ENCODE peak calls at places on chromosomes 3 and 15, in eight cellular contexts. K, T, U, S, P, G, B and N are unnamed samples.

GRCh38 chr15:68431792-68432401 is at the start of gene ITGA11:
- DNase-seq in K (peak; percentile 72), P (no peak), G (no peak), B (peak; percentile 87), U (no peak), S (peak; percentile 68), T (peak; percentile 92), N (peak; percentile 87)

GRCh38 chr3:65107174-65107573 is 419.4 kb upstream of the ADAMTS9 start:
- DNase-seq in B (peak; percentile 20), T (no peak), K (no peak), G (no peak), S (no peak), P (no peak), U (no peak), N (no peak)

GRCh38 chr15:77094397-77095030 is 23.6 kb upstream of the TSPAN3 start:
- DNase-seq in G (no peak), T (no peak), B (no peak), K (no peak), S (no peak), U (no peak), P (no peak), N (no peak)

GRCh38 chr15:79811406-79812405 is 85.1 kb downstream of the MTHFS start:
- DNase-seq in B (peak; percentile 78), P (no peak), G (no peak), K (peak; percentile 65), T (no peak), S (peak; percentile 93), U (no peak), N (peak; percentile 83)

GRCh38 chr3:56254835-56255234 is 213.4 kb downstream of the ERC2 start:
- DNase-seq in T (no peak), P (no peak), B (peak; percentile 18), K (no peak), S (no peak), G (no peak), U (no peak), N (no peak)

GRCh38 chr3:142888484-142889262 is at the start of gene PCOLCE2:
- DNase-seq in U (no peak), G (peak; percentile 27), B (peak; percentile 71), T (peak; percentile 91), K (peak; percentile 55), S (peak; percentile 13), P (peak; percentile 9), N (peak; percentile 61)

GRCh38 chr15:80925597-80926059 is 64.0 kb downstream of the MESD start:
- DNase-seq in K (no peak), U (no peak), G (no peak), P (no peak), T (no peak), S (no peak), B (no peak), N (no peak)

GRCh38 chr15:81531141-81531592 is 157.2 kb upstream of the TMC3 start:
- DNase-seq in T (no peak), P (no peak), K (no peak), U (no peak), B (no peak), G (no peak), S (peak; percentile 4), N (no peak)

GRCh38 chr15:51062736-51063135 is 32.0 kb downstream of the TNFAIP8L3 start:
- DNase-seq in U (no peak), G (no peak), K (no peak), B (no peak), P (no peak), S (no peak), T (no peak), N (no peak)
- H3K27ac ChIP-seq in U (no peak overlapping the region), G (no peak overlapping the region), K (no peak overlapping the region), B (no peak overlapping the region), P (no peak overlapping the region), S (no peak overlapping the region), T (no peak overlapping the region), N (no peak overlapping the region)

GRCh38 chr3:105774444-105775180 is 94.2 kb downstream of the CBLB start:
- DNase-seq in K (no peak), B (no peak), P (no peak), S (no peak), U (no peak), T (no peak), G (no peak), N (no peak)

GRCh38 chr3:105770410-105770809 is 98.4 kb downstream of the CBLB start:
- DNase-seq in S (no peak), T (no peak), P (no peak), K (no peak), G (no peak), B (no peak), U (no peak), N (no peak)

GRCh38 chr3:105773291-105773690 is 95.5 kb downstream of the CBLB start:
- DNase-seq in K (no peak), G (no peak), P (no peak), S (no peak), B (no peak), T (no peak), U (no peak), N (no peak)

GRCh38 chr3:105775368-105775767 is 93.4 kb downstream of the CBLB start:
- DNase-seq in K (no peak), B (no peak), S (no peak), G (no peak), P (no peak), U (no peak), T (no peak), N (no peak)

DNA sequence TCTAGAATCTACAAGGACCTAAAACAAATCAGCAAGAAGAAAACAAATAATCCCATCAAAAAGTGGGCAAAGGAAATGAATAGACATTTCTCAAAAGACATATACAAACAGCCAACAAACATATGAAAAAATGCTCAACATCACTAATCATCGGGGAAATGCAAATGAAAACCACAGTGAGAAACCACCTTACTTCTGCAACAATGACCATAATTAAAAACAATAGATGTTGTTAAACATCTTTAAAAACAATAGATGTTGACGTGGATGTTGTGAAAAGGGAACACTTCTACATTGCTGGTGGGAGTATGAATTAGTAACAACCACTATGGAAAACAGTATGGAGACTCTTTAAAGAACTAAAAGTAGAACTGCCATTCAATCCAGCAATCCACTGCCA is 96.2 kb downstream of the CBLB start:
- DNase-seq in G (no peak), T (no peak), K (no peak), U (no peak), S (no peak), P (no peak), B (no peak), N (no peak)
- H3K27ac ChIP-seq in G (no peak overlapping the region), T (no peak overlapping the region), K (no peak overlapping the region), U (no peak overlapping the region), S (no peak overlapping the region), P (no peak overlapping the region), B (no peak overlapping the region), N (no peak overlapping the region)

GRCh38 chr3:112132088-112132487 is 960 bp downstream of the GCSAM start:
- DNase-seq in T (no peak), B (no peak), P (no peak), U (no peak), K (no peak), G (no peak), S (no peak), N (no peak)
- H3K27ac ChIP-seq in T (no peak overlapping the region), B (no peak overlapping the region), P (no peak overlapping the region), U (no peak overlapping the region), K (no peak overlapping the region), G (no peak overlapping the region), S (no peak overlapping the region), N (no peak overlapping the region)

DNA sequence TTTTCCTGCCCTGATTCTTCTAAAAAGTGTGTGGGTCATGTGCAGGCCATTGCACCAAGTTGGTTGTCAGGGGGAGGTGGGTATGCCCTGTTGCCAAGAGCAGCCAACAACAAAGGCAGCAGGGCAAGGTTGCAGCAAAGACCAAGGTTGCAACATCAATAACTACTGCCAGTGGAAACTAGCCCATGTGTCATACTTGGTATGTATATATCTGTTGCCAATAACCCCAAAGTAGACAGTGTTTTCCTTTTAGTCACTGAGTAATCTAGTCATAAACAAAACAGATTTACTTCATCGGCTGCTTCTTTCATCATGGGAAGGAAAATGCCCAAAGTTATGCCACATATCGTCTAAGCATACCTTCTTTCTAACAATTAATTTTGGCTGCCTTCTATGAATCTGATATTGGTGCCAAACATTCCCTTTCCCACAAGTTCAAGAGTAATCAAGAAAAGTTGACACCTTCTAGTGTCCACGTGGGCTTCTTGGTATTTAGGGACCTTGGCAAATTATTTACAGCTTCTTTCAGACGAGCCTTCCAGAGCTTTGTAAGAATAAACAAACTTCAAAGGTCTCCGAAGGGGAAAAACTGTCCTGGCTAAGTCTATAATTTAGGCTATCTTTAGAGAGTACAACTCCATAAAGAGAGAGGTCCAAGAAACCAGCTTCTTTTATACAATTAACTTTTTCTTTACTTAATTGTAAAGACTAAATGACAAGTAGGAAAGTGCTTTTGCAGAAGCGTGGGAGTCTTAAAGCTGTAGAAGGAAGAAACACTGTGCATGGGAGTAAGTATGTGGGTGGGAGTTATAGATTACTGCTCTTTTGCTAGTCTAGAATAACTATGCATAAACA is 10.1 kb upstream of the MBNL1 start:
- DNase-seq in G (peak; percentile 80), K (peak; percentile 77), T (no peak), B (peak; percentile 99), U (peak; percentile 47), S (no peak), P (no peak), N (no peak)
- H3K27ac ChIP-seq in G (no peak overlapping the region), K (peak overlapping the region; percentile 73), T (peak overlapping the region; percentile 74), B (peak overlapping the region; percentile 84), U (peak overlapping the region; percentile 52), S (no peak overlapping the region), P (peak overlapping the region; percentile 86), N (no peak overlapping the region)